ENCODE peak calls at places on chromosome 14, in ten cellular contexts. Z is CD8-positive, alpha-beta T cell; Q is tibial nerve; T is fibroblast of pulmonary artery; C is OCI-LY7; W is body of pancreas; A is mesothelial cell of epicardium; H is AG04450; K is psoas muscle; B is heart left ventricle. O is an unnamed sample.

GRCh38 chr14:101460986-101461750 is 100.1 kb upstream of the DIO3 start:
- DNase-seq in Q (no peak), K (no peak), H (no peak), Z (peak), C (no peak), A (peak), T (no peak), W (no peak), B (no peak), O (no peak)

GRCh38 chr14:26709019-26709418 is 111.2 kb upstream of the NOVA1 start:
- DNase-seq in W (no peak), A (no peak), B (no peak), Q (no peak), H (no peak), Z (no peak), T (peak), C (no peak), K (no peak), O (no peak)

GRCh38 chr14:26765768-26766550 is 168.1 kb upstream of the NOVA1 start:
- DNase-seq in C (no peak), H (no peak), K (peak), T (peak), W (peak), Q (peak), B (peak), Z (no peak), A (no peak), O (no peak)

GRCh38 chr14:52780893-52781292 is 10.5 kb downstream of the GNPNAT1 start:
- DNase-seq in A (no peak), H (no peak), Z (no peak), K (no peak), Q (no peak), T (peak), W (no peak), C (no peak), B (no peak), O (no peak)

GRCh38 chr14:32233292-32233691 is 30.2 kb upstream of the RNU6-8 start:
- DNase-seq in W (no peak), A (no peak), Q (no peak), C (no peak), Z (no peak), H (no peak), K (no peak), T (no peak), B (no peak), O (no peak)

GRCh38 chr14:85342858-85343607 is 186.9 kb upstream of the FLRT2 start:
- DNase-seq in T (peak), Z (no peak), Q (no peak), A (no peak), C (no peak), H (no peak), K (no peak), W (no peak), B (no peak), O (no peak)

GRCh38 chr14:39203659-39204606 is 28.9 kb downstream of the PNN start:
- DNase-seq in C (no peak), Q (no peak), W (no peak), H (no peak), Z (no peak), K (no peak), A (no peak), B (no peak), T (no peak), O (no peak)

GRCh38 chr14:31320216-31320615 is 100.1 kb downstream of the HEATR5A start:
- DNase-seq in T (no peak), K (peak), Z (no peak), H (no peak), C (no peak), A (no peak), Q (no peak), B (peak), W (no peak), O (no peak)

GRCh38 chr14:104723651-104724406 is at the start of gene ADSS1:
- DNase-seq in B (peak), W (peak), Q (peak), A (peak), T (peak), C (peak), Z (peak), K (peak), H (no peak), O (peak)

GRCh38 chr14:39243831-39244230 is 10.1 kb downstream of the MIA2 start:
- DNase-seq in K (no peak), B (no peak), W (no peak), Z (no peak), H (no peak), A (no peak), C (no peak), T (no peak), Q (no peak), O (no peak)

GRCh38 chr14:85531141-85531593 is 1.2 kb downstream of the FLRT2 start:
- DNase-seq in A (peak), T (peak), K (peak), Q (peak), C (no peak), W (peak), Z (no peak), B (peak), H (no peak), O (peak)

GRCh38 chr14:96121660-96122395 is 82.7 kb downstream of the C14orf132 start:
- DNase-seq in T (peak), A (no peak), H (peak), Q (no peak), K (no peak), C (no peak), Z (peak), W (no peak), B (no peak), O (no peak)

GRCh38 chr14:104968153-104968527 is 10.0 kb downstream of the AHNAK2 start:
- DNase-seq in H (no peak), Z (no peak), W (peak), B (peak), A (peak), C (no peak), K (peak), Q (peak), T (peak), O (peak)

GRCh38 chr14:98174031-98174430 is 1098.0 kb downstream of the BCL11B start:
- DNase-seq in Z (no peak), T (no peak), B (no peak), H (no peak), A (no peak), C (no peak), Q (no peak), K (no peak), W (no peak), O (no peak)

GRCh38 chr14:53183071-53183470 is 29.9 kb upstream of the DDHD1 start:
- DNase-seq in W (no peak), H (no peak), T (no peak), K (no peak), B (no peak), A (no peak), Q (no peak), Z (no peak), C (no peak), O (no peak)

GRCh38 chr14:37413504-37414003 is 181.5 kb downstream of the FOXA1 start:
- DNase-seq in Q (no peak), H (no peak), C (no peak), A (no peak), B (no peak), K (no peak), W (no peak), Z (no peak), T (no peak), O (no peak)

GRCh38 chr14:76920572-76921175 is 94.5 kb downstream of the LRRC74A start:
- DNase-seq in K (no peak), C (no peak), H (no peak), Q (no peak), Z (no peak), B (no peak), A (no peak), W (no peak), T (peak), O (no peak)

GRCh38 chr14:68549966-68550705 is 242.7 kb downstream of the ZFP36L1 start:
- DNase-seq in W (no peak), Q (no peak), Z (no peak), K (no peak), A (no peak), B (no peak), C (no peak), T (peak), H (no peak), O (no peak)

GRCh38 chr14:52219488-52220084 is 47.9 kb upstream of the PTGDR start:
- DNase-seq in Z (no peak), H (no peak), B (no peak), K (no peak), T (peak), Q (no peak), W (no peak), A (no peak), C (no peak), O (no peak)

GRCh38 chr14:104870368-104871144 is 5.5 kb downstream of the CEP170B start:
- DNase-seq in B (no peak), T (no peak), A (no peak), W (peak), Q (no peak), Z (peak), C (peak), K (peak), H (no peak), O (peak)

GRCh38 chr14:53399057-53399456 is 245.9 kb upstream of the DDHD1 start:
- DNase-seq in T (peak), K (no peak), Z (no peak), C (no peak), A (no peak), B (no peak), H (no peak), W (no peak), Q (no peak), O (peak)

GRCh38 chr14:68401855-68402254 is 391.0 kb downstream of the ZFP36L1 start:
- DNase-seq in Z (no peak), C (peak), B (no peak), H (no peak), W (no peak), T (no peak), K (no peak), Q (no peak), A (no peak), O (no peak)

GRCh38 chr14:31945074-31945613 is 132.0 kb upstream of the ARHGAP5 start:
- DNase-seq in K (no peak), T (no peak), B (no peak), A (no peak), Q (no peak), H (no peak), C (peak), Z (no peak), W (no peak), O (no peak)

GRCh38 chr14:54577977-54578376 is 11.0 kb downstream of the SAMD4A start:
- DNase-seq in Z (no peak), C (no peak), A (no peak), K (no peak), Q (no peak), W (no peak), H (no peak), B (no peak), T (no peak), O (no peak)

GRCh38 chr14:49816844-49817243 is 35.7 kb downstream of the NEMF start:
- DNase-seq in B (no peak), W (no peak), H (no peak), A (no peak), Q (no peak), C (no peak), Z (no peak), K (no peak), T (no peak), O (no peak)

GRCh38 chr14:22395803-22396202 is 193.2 kb downstream of the DAD1 start:
- DNase-seq in B (no peak), Z (no peak), H (no peak), C (no peak), T (no peak), Q (no peak), A (no peak), K (no peak), W (no peak), O (no peak)

GRCh38 chr14:69719501-69719951 is 47.4 kb upstream of the SRSF5 start:
- DNase-seq in T (peak), Q (no peak), K (no peak), A (no peak), H (peak), W (peak), B (peak), Z (no peak), C (no peak), O (peak)

GRCh38 chr14:84646791-84647500 is 883.0 kb upstream of the FLRT2 start:
- DNase-seq in H (no peak), T (peak), B (no peak), C (no peak), Z (no peak), K (no peak), W (no peak), A (no peak), Q (no peak), O (no peak)

GRCh38 chr14:55130194-55130550 is 1.1 kb downstream of the LGALS3 start:
- DNase-seq in H (no peak), W (peak), Q (no peak), K (no peak), B (no peak), C (no peak), T (no peak), A (no peak), Z (no peak), O (no peak)

GRCh38 chr14:29896354-29896768 is 31.3 kb downstream of the PRKD1 start:
- DNase-seq in B (no peak), A (no peak), W (no peak), T (no peak), C (no peak), Q (no peak), K (no peak), H (no peak), Z (no peak), O (no peak)

GRCh38 chr14:70882771-70883492 is 24.3 kb upstream of the PCNX1 start:
- DNase-seq in K (no peak), Q (no peak), H (no peak), A (no peak), Z (no peak), C (no peak), T (peak), W (no peak), B (no peak), O (no peak)

GRCh38 chr14:54597795-54598443 is 31.0 kb downstream of the SAMD4A start:
- DNase-seq in Q (no peak), Z (no peak), W (no peak), B (no peak), H (no peak), A (no peak), T (no peak), K (no peak), C (no peak), O (no peak)

GRCh38 chr14:22113401-22113800 is 439.8 kb upstream of the OR4E1 start:
- DNase-seq in T (no peak), C (no peak), W (no peak), Q (no peak), Z (no peak), B (no peak), A (no peak), H (no peak), K (no peak), O (no peak)

GRCh38 chr14:79260406-79260805 is 950.9 kb downstream of the DIO2 start:
- DNase-seq in K (no peak), Z (no peak), T (no peak), W (no peak), H (no peak), C (no peak), B (no peak), Q (no peak), A (no peak), O (no peak)

GRCh38 chr14:75562494-75562893 is 15.9 kb upstream of the FLVCR2 start:
- DNase-seq in C (no peak), Z (no peak), B (no peak), A (no peak), T (no peak), W (no peak), H (no peak), Q (no peak), K (no peak), O (no peak)

GRCh38 chr14:64244279-64244678 is 49.9 kb downstream of the ESR2 start:
- DNase-seq in T (peak), B (peak), W (peak), Z (no peak), A (no peak), K (no peak), H (no peak), C (no peak), Q (no peak), O (no peak)

GRCh38 chr14:89853976-89854693 is 100.4 kb downstream of the EFCAB11 start:
- DNase-seq in K (no peak), Z (no peak), H (no peak), A (no peak), C (no peak), Q (no peak), T (no peak), B (no peak), W (no peak), O (no peak)

GRCh38 chr14:65686761-65687160 is 274.2 kb downstream of the FUT8 start:
- DNase-seq in K (no peak), T (peak), H (no peak), C (no peak), Z (no peak), W (no peak), B (no peak), Q (no peak), A (no peak), O (no peak)

GRCh38 chr14:104983231-104983721 is 2.3 kb upstream of the CLBA1 start:
- DNase-seq in A (no peak), Z (no peak), T (no peak), H (no peak), Q (no peak), W (no peak), B (no peak), K (no peak), C (no peak), O (no peak)

GRCh38 chr14:99296517-99296916 is 24.5 kb upstream of the BCL11B start:
- DNase-seq in T (no peak), C (no peak), A (no peak), W (no peak), Q (no peak), Z (no peak), K (no peak), B (no peak), H (no peak), O (no peak)
- TF ChIP-seq CTCF in T (no peak), C (peak), A (no peak), W (no peak), Q (no peak), Z (no peak), K (no peak), B (no peak), H (no peak), O (no peak)

GRCh38 chr14:93733646-93734045 is 54.6 kb downstream of the PRIMA1 start:
- DNase-seq in B (no peak), A (no peak), T (no peak), C (no peak), Z (no peak), K (peak), W (no peak), Q (no peak), H (no peak), O (no peak)

GRCh38 chr14:93734086-93734822 is 54.0 kb downstream of the PRIMA1 start:
- DNase-seq in T (no peak), B (no peak), Q (no peak), H (no peak), C (peak), W (no peak), A (no peak), K (peak), Z (no peak), O (no peak)

GRCh38 chr14:93731753-93732152 is 56.5 kb downstream of the PRIMA1 start:
- DNase-seq in C (no peak), W (no peak), Q (no peak), K (peak), T (no peak), Z (no peak), A (no peak), H (no peak), B (no peak), O (no peak)

GRCh38 chr14:93733231-93733630 is 55.1 kb downstream of the PRIMA1 start:
- DNase-seq in W (no peak), Q (no peak), Z (no peak), A (no peak), H (no peak), B (no peak), T (no peak), C (no peak), K (peak), O (no peak)

DNA sequence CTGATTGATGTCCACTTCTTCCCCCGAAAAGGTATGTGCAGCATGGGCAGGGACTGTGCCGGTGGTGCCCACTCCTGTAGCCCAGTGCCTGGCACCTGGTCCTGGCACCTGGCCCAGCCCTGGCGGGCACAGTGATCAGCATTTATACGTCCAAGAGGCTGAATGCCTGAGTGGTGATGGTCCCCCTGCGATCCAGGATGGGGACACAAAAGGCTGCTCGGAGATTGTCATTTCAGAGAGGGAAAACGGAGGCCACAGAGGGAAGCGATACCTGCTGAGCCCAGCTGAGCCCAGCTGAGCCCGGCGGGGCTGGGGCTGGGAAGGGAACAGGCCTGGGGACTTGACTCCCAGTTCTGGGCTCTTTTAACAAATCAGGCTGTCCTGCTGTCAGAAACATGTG is 55.8 kb downstream of the PRIMA1 start:
- DNase-seq in A (no peak), K (peak), Z (no peak), B (no peak), C (no peak), T (no peak), Q (no peak), H (no peak), W (no peak), O (no peak)
- TF ChIP-seq CTCF in A (no peak), K (no peak), Z (no peak), B (no peak), C (no peak), T (no peak), Q (no peak), H (no peak), W (no peak), O (no peak)

DNA sequence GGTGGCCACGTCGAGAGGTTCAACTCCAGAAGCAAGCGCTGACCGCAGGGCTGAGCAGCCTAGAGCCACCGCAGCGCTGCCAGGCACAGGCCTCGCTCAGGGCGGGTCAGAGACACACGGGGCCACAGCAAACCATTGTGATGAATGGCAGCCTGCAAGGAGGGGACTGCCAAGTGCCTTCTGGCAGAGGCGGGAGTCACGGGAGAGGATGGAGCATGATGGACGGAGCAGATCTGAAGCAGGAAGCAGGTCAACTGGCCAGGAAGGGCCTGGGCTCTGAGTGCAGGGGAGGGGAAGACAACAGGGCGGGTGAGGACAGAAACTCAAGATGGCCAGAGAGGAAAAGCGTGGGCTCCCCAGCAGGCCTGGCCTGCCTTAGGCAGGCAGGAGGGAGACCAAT is 49.8 kb downstream of the CDC42BPB start:
- DNase-seq in T (no peak), W (no peak), B (peak), K (no peak), H (no peak), A (no peak), Z (no peak), C (no peak), Q (no peak), O (no peak)
- TF ChIP-seq CTCF in T (no peak), W (no peak), B (no peak), K (no peak), H (no peak), A (no peak), Z (no peak), C (no peak), Q (no peak), O (no peak)

GRCh38 chr14:24351517-24351916 is 11.7 kb upstream of the RIPK3 start:
- DNase-seq in Q (no peak), K (no peak), Z (no peak), W (no peak), B (no peak), A (no peak), H (no peak), T (peak), C (no peak), O (no peak)
- TF ChIP-seq CTCF in Q (no peak), K (no peak), Z (no peak), W (no peak), B (no peak), A (no peak), H (no peak), T (no peak), C (peak), O (no peak)

GRCh38 chr14:58166005-58166983 is 14.3 kb upstream of the ARMH4 start:
- DNase-seq in K (peak), Q (peak), B (peak), Z (peak), H (peak), T (peak), A (peak), W (peak), C (peak), O (peak)
- TF ChIP-seq CTCF in K (peak), Q (peak), B (peak), Z (peak), H (peak), T (peak), A (peak), W (peak), C (peak), O (peak)

GRCh38 chr14:92325835-92326234 is 2.9 kb downstream of the SLC24A4 start:
- DNase-seq in Q (no peak), Z (no peak), A (no peak), H (no peak), W (no peak), K (no peak), C (no peak), B (no peak), T (no peak), O (no peak)
- TF ChIP-seq CTCF in Q (no peak), Z (no peak), A (no peak), H (peak), W (no peak), K (no peak), C (peak), B (no peak), T (peak), O (no peak)